ENCODE peak calls at places on chromosomes 6 and 20, in six cellular contexts. One of them, this sample, is unnamed. For H4K20me1, the result is how much of the 10 kb centered on the place peaks cover.

GRCh38 chr6:140871911-140872310 is 1260.8 kb upstream of the GJE1 start:
- DNase-seq in PC-3: peak
- DNase-seq in mammary epithelial cell: peak
- DNase-seq in endothelial cell of umbilical vein: no peak
- DNase-seq in IMR-90: peak
- DNase-seq in fibroblast of lung: peak
- DNase-seq in this sample: no peak

GRCh38 chr6:134447883-134448387 is 130.0 kb upstream of the SGK1 start:
- DNase-seq in endothelial cell of umbilical vein: peak
- DNase-seq in IMR-90: peak
- DNase-seq in fibroblast of lung: peak
- DNase-seq in PC-3: peak
- DNase-seq in mammary epithelial cell: peak
- DNase-seq in this sample: no peak

GRCh38 chr6:27669278-27669797 is 196.4 kb upstream of the ZNF184 start:
- DNase-seq in endothelial cell of umbilical vein: peak
- DNase-seq in IMR-90: no peak
- DNase-seq in PC-3: peak
- DNase-seq in mammary epithelial cell: peak
- DNase-seq in fibroblast of lung: no peak
- DNase-seq in this sample: no peak

GRCh38 chr6:43334466-43335095 is 26.0 kb upstream of the CRIP3 start:
- DNase-seq in IMR-90: peak
- DNase-seq in PC-3: peak
- DNase-seq in endothelial cell of umbilical vein: peak
- DNase-seq in mammary epithelial cell: peak
- DNase-seq in fibroblast of lung: peak
- DNase-seq in this sample: peak

GRCh38 chr6:39426057-39426592 is 103.6 kb upstream of the KCNK16 start:
- DNase-seq in endothelial cell of umbilical vein: peak
- DNase-seq in IMR-90: peak
- DNase-seq in PC-3: peak
- DNase-seq in fibroblast of lung: peak
- DNase-seq in mammary epithelial cell: peak
- DNase-seq in this sample: no peak

GRCh38 chr6:40380271-40380670 is 206.9 kb downstream of the LRFN2 start:
- DNase-seq in endothelial cell of umbilical vein: no peak
- DNase-seq in mammary epithelial cell: no peak
- DNase-seq in IMR-90: no peak
- DNase-seq in PC-3: no peak
- DNase-seq in fibroblast of lung: no peak
- DNase-seq in this sample: no peak

GRCh38 chr6:77566235-77566634 is 86.6 kb upstream of the MEI4 start:
- DNase-seq in mammary epithelial cell: no peak
- DNase-seq in fibroblast of lung: no peak
- DNase-seq in PC-3: no peak
- DNase-seq in endothelial cell of umbilical vein: no peak
- DNase-seq in IMR-90: no peak
- DNase-seq in this sample: no peak

GRCh38 chr6:34084591-34085280 is 61.2 kb downstream of the GRM4 start:
- DNase-seq in fibroblast of lung: no peak
- DNase-seq in IMR-90: no peak
- DNase-seq in PC-3: no peak
- DNase-seq in mammary epithelial cell: no peak
- DNase-seq in endothelial cell of umbilical vein: no peak
- DNase-seq in this sample: no peak

GRCh38 chr20:34516874-34517542 is 786 bp downstream of the DYNLRB1 start:
- DNase-seq in fibroblast of lung: peak
- DNase-seq in IMR-90: no peak
- DNase-seq in endothelial cell of umbilical vein: no peak
- DNase-seq in mammary epithelial cell: no peak
- DNase-seq in PC-3: peak
- DNase-seq in this sample: peak

GRCh38 chr6:152386131-152386530 is 251.0 kb downstream of the SYNE1 start:
- DNase-seq in PC-3: no peak
- DNase-seq in IMR-90: no peak
- DNase-seq in fibroblast of lung: no peak
- DNase-seq in endothelial cell of umbilical vein: no peak
- DNase-seq in mammary epithelial cell: no peak
- DNase-seq in this sample: no peak

GRCh38 chr20:40578961-40579360 is 110.1 kb downstream of the MAFB start:
- DNase-seq in mammary epithelial cell: no peak
- DNase-seq in PC-3: no peak
- DNase-seq in endothelial cell of umbilical vein: no peak
- DNase-seq in fibroblast of lung: no peak
- DNase-seq in IMR-90: no peak
- DNase-seq in this sample: no peak

GRCh38 chr6:148874698-148875293 is 128.0 kb downstream of the UST start:
- DNase-seq in endothelial cell of umbilical vein: no peak
- DNase-seq in PC-3: no peak
- DNase-seq in fibroblast of lung: no peak
- DNase-seq in IMR-90: no peak
- DNase-seq in mammary epithelial cell: peak
- DNase-seq in this sample: no peak

GRCh38 chr6:116073765-116074450 is 13.2 kb upstream of the FRK start:
- DNase-seq in mammary epithelial cell: peak
- DNase-seq in IMR-90: peak
- DNase-seq in PC-3: peak
- DNase-seq in fibroblast of lung: peak
- DNase-seq in endothelial cell of umbilical vein: peak
- DNase-seq in this sample: no peak

GRCh38 chr6:5094327-5094726 is 9.2 kb downstream of the PPP1R3G start:
- DNase-seq in fibroblast of lung: peak
- DNase-seq in PC-3: peak
- DNase-seq in endothelial cell of umbilical vein: no peak
- DNase-seq in IMR-90: peak
- DNase-seq in mammary epithelial cell: peak
- DNase-seq in this sample: no peak

GRCh38 chr6:27791182-27791939 is 120.8 kb downstream of the OR2B2 start:
- DNase-seq in mammary epithelial cell: peak
- DNase-seq in IMR-90: peak
- DNase-seq in endothelial cell of umbilical vein: peak
- DNase-seq in PC-3: peak
- DNase-seq in fibroblast of lung: peak
- DNase-seq in this sample: peak

GRCh38 chr6:16741112-16742016 is 19.9 kb downstream of the ATXN1 start:
- DNase-seq in mammary epithelial cell: peak
- DNase-seq in fibroblast of lung: peak
- DNase-seq in IMR-90: peak
- DNase-seq in endothelial cell of umbilical vein: no peak
- DNase-seq in PC-3: peak
- DNase-seq in this sample: no peak

GRCh38 chr6:33632603-33633039 is 11.5 kb downstream of the ITPR3 start:
- DNase-seq in mammary epithelial cell: peak
- DNase-seq in endothelial cell of umbilical vein: peak
- DNase-seq in fibroblast of lung: no peak
- DNase-seq in IMR-90: no peak
- DNase-seq in PC-3: peak
- DNase-seq in this sample: peak

GRCh38 chr20:63411898-63412631 is 50.9 kb upstream of the CHRNA4 start:
- DNase-seq in fibroblast of lung: no peak
- DNase-seq in endothelial cell of umbilical vein: no peak
- DNase-seq in mammary epithelial cell: no peak
- DNase-seq in IMR-90: no peak
- DNase-seq in PC-3: no peak
- DNase-seq in this sample: no peak

GRCh38 chr20:35020108-35021031 is 64.7 kb downstream of the MYH7B start:
- DNase-seq in endothelial cell of umbilical vein: no peak
- DNase-seq in fibroblast of lung: no peak
- DNase-seq in IMR-90: no peak
- DNase-seq in PC-3: no peak
- DNase-seq in mammary epithelial cell: no peak
- DNase-seq in this sample: no peak

GRCh38 chr6:121437861-121438651 is 2.6 kb downstream of the GJA1 start:
- DNase-seq in mammary epithelial cell: peak
- DNase-seq in endothelial cell of umbilical vein: peak
- DNase-seq in IMR-90: peak
- DNase-seq in PC-3: peak
- DNase-seq in fibroblast of lung: peak
- DNase-seq in this sample: no peak

GRCh38 chr20:7855545-7855944 is 84.7 kb downstream of the HAO1 start:
- DNase-seq in mammary epithelial cell: no peak
- DNase-seq in IMR-90: no peak
- DNase-seq in PC-3: peak
- DNase-seq in endothelial cell of umbilical vein: no peak
- DNase-seq in fibroblast of lung: no peak
- DNase-seq in this sample: no peak

GRCh38 chr20:16575390-16576140 is 2.3 kb upstream of the KIF16B start:
- DNase-seq in IMR-90: no peak
- DNase-seq in PC-3: no peak
- DNase-seq in fibroblast of lung: no peak
- DNase-seq in endothelial cell of umbilical vein: no peak
- DNase-seq in mammary epithelial cell: no peak
- DNase-seq in this sample: peak

GRCh38 chr6:138594042-138594636 is 94.8 kb upstream of the NHSL1 start:
- DNase-seq in mammary epithelial cell: no peak
- DNase-seq in IMR-90: no peak
- DNase-seq in endothelial cell of umbilical vein: no peak
- DNase-seq in fibroblast of lung: no peak
- DNase-seq in PC-3: no peak
- DNase-seq in this sample: no peak

GRCh38 chr6:138593100-138593877 is 94.0 kb upstream of the NHSL1 start:
- DNase-seq in mammary epithelial cell: peak
- DNase-seq in fibroblast of lung: peak
- DNase-seq in endothelial cell of umbilical vein: peak
- DNase-seq in PC-3: peak
- DNase-seq in IMR-90: peak
- DNase-seq in this sample: peak

GRCh38 chr6:138596591-138596990 is 97.3 kb upstream of the NHSL1 start:
- DNase-seq in PC-3: no peak
- DNase-seq in mammary epithelial cell: no peak
- DNase-seq in endothelial cell of umbilical vein: no peak
- DNase-seq in IMR-90: no peak
- DNase-seq in fibroblast of lung: no peak
- DNase-seq in this sample: no peak

GRCh38 chr6:138596126-138596525 is 96.8 kb upstream of the NHSL1 start:
- DNase-seq in IMR-90: no peak
- DNase-seq in PC-3: no peak
- DNase-seq in fibroblast of lung: peak
- DNase-seq in endothelial cell of umbilical vein: no peak
- DNase-seq in mammary epithelial cell: no peak
- DNase-seq in this sample: no peak

GRCh38 chr6:138594749-138595148 is 95.5 kb upstream of the NHSL1 start:
- DNase-seq in IMR-90: no peak
- DNase-seq in PC-3: no peak
- DNase-seq in endothelial cell of umbilical vein: no peak
- DNase-seq in fibroblast of lung: no peak
- DNase-seq in mammary epithelial cell: no peak
- DNase-seq in this sample: no peak
- H2AFZ ChIP-seq in IMR-90: no peak
- H2AFZ ChIP-seq in PC-3: no peak
- H2AFZ ChIP-seq in endothelial cell of umbilical vein: no peak
- H2AFZ ChIP-seq in fibroblast of lung: no peak
- H2AFZ ChIP-seq in mammary epithelial cell: no peak
- H2AFZ ChIP-seq in this sample: no peak

GRCh38 chr6:154298297-154298696 is 58.3 kb downstream of the IPCEF1 start:
- DNase-seq in mammary epithelial cell: peak
- DNase-seq in PC-3: peak
- DNase-seq in fibroblast of lung: peak
- DNase-seq in endothelial cell of umbilical vein: peak
- DNase-seq in IMR-90: peak
- DNase-seq in this sample: no peak
- H4K20me1 ChIP-seq in mammary epithelial cell: under half
- H4K20me1 ChIP-seq in PC-3: under half
- H4K20me1 ChIP-seq in fibroblast of lung: under half
- H4K20me1 ChIP-seq in endothelial cell of umbilical vein: under half
- H4K20me1 ChIP-seq in IMR-90: under half
- H4K20me1 ChIP-seq in this sample: under half

DNA sequence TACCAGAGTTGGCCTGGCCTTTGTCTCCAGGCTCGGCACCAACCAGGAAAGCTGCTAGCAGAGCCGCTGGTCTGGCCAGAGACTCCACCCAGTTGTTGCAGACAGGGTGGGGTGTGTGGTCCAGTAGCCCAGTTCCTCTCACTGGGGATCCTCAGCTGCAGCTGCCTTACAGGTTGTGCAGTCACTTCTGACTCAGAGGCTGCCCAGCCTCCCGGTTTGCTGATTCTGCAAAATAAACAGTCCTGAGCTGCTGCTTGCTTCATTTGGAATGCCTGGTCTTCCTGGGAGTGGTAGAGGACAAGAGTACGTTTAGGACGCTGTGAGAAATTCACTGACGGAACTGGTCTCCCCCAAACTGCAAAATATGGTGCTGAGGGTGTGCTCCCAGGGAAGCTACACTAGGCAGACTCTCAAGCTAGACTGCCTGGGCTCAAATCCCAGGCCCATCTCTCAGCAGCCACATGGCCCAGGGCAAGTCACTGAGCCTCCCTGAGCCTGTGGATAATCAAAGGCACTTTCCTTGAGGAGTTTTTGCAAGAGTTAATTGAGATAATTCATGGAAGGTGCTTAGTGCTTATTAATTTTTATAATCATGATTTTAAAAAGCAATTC is 246.1 kb downstream of the TFAP2C start:
- DNase-seq in IMR-90: peak
- DNase-seq in mammary epithelial cell: peak
- DNase-seq in fibroblast of lung: peak
- DNase-seq in PC-3: peak
- DNase-seq in endothelial cell of umbilical vein: no peak
- DNase-seq in this sample: no peak
- H2AFZ ChIP-seq in IMR-90: no peak
- H2AFZ ChIP-seq in mammary epithelial cell: peak
- H2AFZ ChIP-seq in fibroblast of lung: no peak
- H2AFZ ChIP-seq in PC-3: peak
- H2AFZ ChIP-seq in endothelial cell of umbilical vein: no peak
- H2AFZ ChIP-seq in this sample: no peak

DNA sequence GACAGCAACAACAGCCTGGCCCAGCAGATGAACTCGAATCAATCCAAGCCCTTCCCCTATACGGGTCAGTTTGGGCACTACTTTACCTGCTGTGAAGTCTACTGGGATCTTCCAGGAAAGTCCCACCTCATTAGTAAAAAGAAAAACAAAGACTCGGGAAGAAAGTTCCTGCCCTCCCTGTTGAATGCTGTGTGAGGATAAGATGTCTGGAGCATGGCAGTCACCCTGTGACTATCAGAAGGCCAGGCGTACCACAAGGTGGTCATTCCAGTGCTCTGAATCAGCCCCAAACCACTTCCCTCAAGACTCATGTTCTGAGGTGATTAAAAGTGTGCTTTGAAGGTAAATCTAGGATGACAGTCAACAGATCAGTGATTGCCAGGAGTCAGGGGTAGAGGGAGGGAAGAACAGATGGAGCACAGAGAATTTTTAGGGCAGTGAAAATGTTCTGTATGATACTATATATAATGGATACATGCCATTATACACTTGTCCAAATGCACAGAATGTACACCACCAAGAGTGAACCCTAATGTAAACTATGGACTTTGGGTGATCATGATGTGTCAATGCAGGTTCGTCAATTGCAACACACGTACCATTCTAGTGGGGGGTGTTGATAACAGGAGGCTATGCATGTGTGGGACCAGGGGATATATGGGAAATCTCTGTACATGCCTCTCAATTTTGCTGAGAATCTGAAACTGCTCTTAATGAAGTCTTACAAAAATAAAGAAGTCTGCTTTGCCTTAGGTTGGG is 14.7 kb downstream of the FKBP1A start:
- DNase-seq in endothelial cell of umbilical vein: peak
- DNase-seq in fibroblast of lung: no peak
- DNase-seq in PC-3: peak
- DNase-seq in IMR-90: peak
- DNase-seq in mammary epithelial cell: peak
- DNase-seq in this sample: no peak
- H4K20me1 ChIP-seq in endothelial cell of umbilical vein: under half
- H4K20me1 ChIP-seq in fibroblast of lung: under half
- H4K20me1 ChIP-seq in PC-3: half or more
- H4K20me1 ChIP-seq in IMR-90: half or more
- H4K20me1 ChIP-seq in mammary epithelial cell: under half
- H4K20me1 ChIP-seq in this sample: half or more